ENCODE peak calls at places on chromosomes 1 and 21, in seven cellular contexts. H is right atrium auricular region, I is GM06990, F is AG10803, A is HFF-Myc, R is RWPE1, Y is stomach. G is an unnamed sample.

GRCh38 chr1:81513796-81514354 is 286.9 kb upstream of the ADGRL2 start:
- DNase-seq in H (no peak), I (no peak), F (no peak), A (no peak), R (no peak), Y (no peak), G (no peak)

GRCh38 chr1:54845772-54846171 is 41.2 kb downstream of the DHCR24 start:
- DNase-seq in H (no peak), I (no peak), F (no peak), A (no peak), R (no peak), Y (peak; percentile 11), G (peak; percentile 60)

GRCh38 chr1:67058761-67059160 is 4.8 kb upstream of the SLC35D1 start:
- DNase-seq in H (no peak), I (no peak), F (peak; percentile 9), A (no peak), R (no peak), Y (no peak), G (no peak)

GRCh38 chr1:30151826-30152225 is 571.6 kb downstream of the MATN1 start:
- DNase-seq in H (no peak), I (no peak), F (no peak), A (no peak), R (no peak), Y (no peak), G (peak; percentile 53)

GRCh38 chr1:62774971-62775578 is 8.9 kb upstream of the ATG4C start:
- DNase-seq in H (no peak), I (no peak), F (no peak), A (no peak), R (no peak), Y (no peak), G (no peak)

GRCh38 chr1:206717237-206717989 is 32.7 kb downstream of the MAPKAPK2 start:
- DNase-seq in H (no peak), I (no peak), F (no peak), A (no peak), R (no peak), Y (no peak), G (no peak)

GRCh38 chr21:34017127-34017961 is 56.0 kb upstream of the MRPS6 start:
- DNase-seq in H (no peak), I (no peak), F (peak; percentile 86), A (no peak), R (no peak), Y (no peak), G (no peak)

GRCh38 chr1:162349635-162350330 is 26.9 kb downstream of the SPATA46 start:
- DNase-seq in H (no peak), I (no peak), F (peak; percentile 72), A (peak; percentile 72), R (peak; percentile 89), Y (no peak), G (no peak)

GRCh38 chr1:47280142-47280541 is 33.8 kb downstream of the STIL start:
- DNase-seq in H (no peak), I (no peak), F (peak; percentile 60), A (no peak), R (peak; percentile 20), Y (no peak), G (no peak)

GRCh38 chr1:226355679-226356583 is 47.0 kb upstream of the LIN9 start:
- DNase-seq in H (no peak), I (peak; percentile 40), F (no peak), A (no peak), R (no peak), Y (no peak), G (no peak)

GRCh38 chr1:54114955-54115354 is 37.8 kb downstream of the CDCP2 start:
- DNase-seq in H (no peak), I (no peak), F (no peak), A (no peak), R (no peak), Y (no peak), G (no peak)

GRCh38 chr1:155196103-155196892 is 11.4 kb downstream of the THBS3 start:
- DNase-seq in H (no peak), I (no peak), F (no peak), A (no peak), R (no peak), Y (no peak), G (no peak)

GRCh38 chr1:109840011-109840629 is 70.5 kb upstream of the CSF1 start:
- DNase-seq in H (peak; percentile 56), I (no peak), F (no peak), A (no peak), R (no peak), Y (no peak), G (no peak)

GRCh38 chr1:5980314-5981008 is 11.8 kb downstream of the NPHP4 start:
- DNase-seq in H (peak; percentile 87), I (no peak), F (peak; percentile 72), A (no peak), R (no peak), Y (no peak), G (no peak)

DNA sequence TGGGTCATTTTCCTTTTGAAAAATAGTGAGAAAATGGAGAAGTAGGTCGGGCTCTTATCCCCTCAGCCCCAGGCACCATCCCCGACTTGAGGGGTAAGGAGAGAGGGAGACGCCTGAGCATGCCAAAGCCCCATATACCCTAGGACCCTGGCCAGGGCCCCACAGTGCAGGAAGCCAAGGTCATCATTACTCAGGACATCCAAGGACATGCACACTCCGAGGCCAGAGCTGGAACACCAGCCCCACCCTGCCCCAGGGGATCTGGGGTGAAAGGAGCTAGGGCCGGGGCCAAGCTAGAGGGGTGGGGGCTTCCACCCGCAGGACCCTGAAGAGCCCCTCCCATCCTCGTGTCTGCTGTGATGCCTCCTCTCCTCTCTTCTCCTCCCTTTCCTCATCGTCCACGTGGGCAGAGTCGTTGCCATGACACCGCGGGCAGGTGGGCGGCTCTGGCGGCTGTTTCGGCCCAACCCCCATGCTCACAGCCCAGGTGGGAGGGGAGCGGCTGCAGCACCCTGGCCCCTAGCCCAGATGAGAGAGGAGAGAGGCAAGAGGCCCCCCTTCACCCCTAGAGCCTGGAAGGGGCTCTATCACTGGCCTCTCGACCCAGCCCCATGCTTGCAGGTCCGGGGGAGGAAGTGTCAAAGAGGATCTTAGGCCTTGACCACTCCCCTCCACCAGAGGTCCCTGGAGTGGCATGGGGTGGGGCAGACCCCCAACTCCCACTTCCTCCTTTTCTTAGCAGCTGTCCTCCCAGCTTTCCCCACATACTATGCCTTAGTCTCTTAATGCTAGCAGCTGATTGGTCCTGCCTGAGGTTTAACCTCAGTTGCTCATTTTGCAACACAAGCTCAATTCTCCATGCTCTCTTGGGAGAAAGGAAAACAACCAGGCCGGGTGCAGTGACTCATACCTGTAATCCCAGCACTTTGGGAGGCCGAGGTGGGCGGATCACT is 10.6 kb downstream of the DLGAP3 start:
- DNase-seq in H (no peak), I (peak; percentile 47), F (no peak), A (no peak), R (no peak), Y (no peak), G (peak; percentile 76)
- TF ChIP-seq CTCF in H (no peak), I (peak; percentile 25), F (no peak), A (no peak), R (no peak), Y (no peak), G (no peak)

DNA sequence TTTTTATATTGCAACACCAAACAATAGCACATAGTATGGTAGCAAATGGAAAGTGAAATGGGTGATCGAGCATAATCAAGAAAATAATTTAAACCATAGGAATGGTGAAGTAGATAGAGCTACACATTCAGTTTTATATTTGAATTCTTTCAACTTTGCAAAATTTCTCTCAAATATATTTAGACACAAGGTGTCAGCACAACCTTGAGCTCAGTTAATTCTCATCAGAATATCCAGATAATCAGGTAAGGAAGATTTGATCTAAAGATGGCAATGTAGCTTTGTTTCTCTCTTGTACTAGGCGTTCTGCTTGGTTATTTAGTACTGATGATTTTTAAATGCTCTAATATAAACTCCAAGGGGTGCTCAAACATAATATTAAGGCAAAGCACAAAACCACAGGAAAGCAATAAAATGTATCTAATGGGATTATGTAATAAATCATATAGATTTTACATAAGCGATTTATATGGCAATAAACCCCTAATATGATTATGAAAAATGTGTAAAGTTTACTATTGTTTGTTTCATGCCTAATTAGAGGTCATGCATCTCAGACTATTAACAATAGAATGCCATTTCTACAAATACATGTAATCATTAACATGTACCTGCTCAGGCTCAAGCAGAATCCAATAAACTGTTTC is 32.4 kb upstream of the SERTAD4 start:
- DNase-seq in H (no peak), I (no peak), F (no peak), A (no peak), R (no peak), Y (no peak), G (no peak)
- TF ChIP-seq CTCF in H (peak; percentile 30), I (no peak), F (peak; percentile 14), A (no peak), R (peak; percentile 33), Y (no peak), G (peak; percentile 41)

DNA sequence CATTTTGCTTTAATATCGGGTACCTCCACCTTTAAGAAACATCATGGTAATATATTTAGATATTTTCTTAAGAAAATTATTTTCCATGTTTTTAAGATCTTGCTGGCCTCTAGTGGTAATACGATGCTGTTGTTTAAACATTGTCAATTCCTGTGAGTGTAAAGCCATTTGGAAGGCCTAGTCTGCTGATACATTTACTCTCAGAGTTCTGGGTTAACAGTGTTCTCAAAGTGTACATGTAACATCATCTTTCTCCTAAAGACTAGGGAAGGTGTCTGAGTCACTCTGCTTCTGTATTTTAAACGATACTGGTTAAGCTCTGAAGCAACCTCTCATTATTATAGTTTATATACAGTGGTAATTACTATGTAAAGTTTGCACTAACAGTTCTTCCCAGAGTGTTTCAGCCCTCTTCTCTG is 189.1 kb downstream of the RASAL2 start:
- DNase-seq in H (no peak), I (no peak), F (peak; percentile 69), A (no peak), R (peak; percentile 48), Y (no peak), G (no peak)
- TF ChIP-seq CTCF in H (peak; percentile 53), I (no peak), F (peak; percentile 76), A (peak; percentile 35), R (peak; percentile 76), Y (no peak), G (peak; percentile 72)

GRCh38 chr21:43763901-43764523 is 12.1 kb downstream of the CSTB start:
- DNase-seq in H (no peak), I (no peak), F (no peak), A (no peak), R (no peak), Y (no peak), G (no peak)
- TF ChIP-seq CTCF in H (no peak), I (no peak), F (no peak), A (no peak), R (no peak), Y (no peak), G (no peak)

GRCh38 chr1:36365310-36365895 is 20.3 kb downstream of the STK40 start:
- DNase-seq in H (no peak), I (no peak), F (peak; percentile 91), A (no peak), R (no peak), Y (no peak), G (no peak)
- TF ChIP-seq CTCF in H (no peak), I (no peak), F (no peak), A (no peak), R (no peak), Y (no peak), G (no peak)